ENCODE peak calls at places on chromosomes 6 and 20, in four cellular contexts. P, M, K and T are unnamed samples.
A peak's percentile ranks its signal among the peaks of the same experiment; 100 is the strongest.

GRCh38 chr6:121594053-121594452 is 158.6 kb downstream of the GJA1 start:
- DNase-seq in P (no peak), M (no peak), K (no peak), T (no peak)

GRCh38 chr6:111789593-111789992 is 83.7 kb downstream of the FYN start:
- DNase-seq in P (no peak), M (no peak), K (no peak), T (no peak)

GRCh38 chr6:152984387-152984872 is 1.6 kb upstream of the FBXO5 start:
- DNase-seq in P (no peak), M (no peak), K (no peak), T (no peak)

GRCh38 chr20:31675828-31676533 is 38.3 kb downstream of the COX4I2 start:
- DNase-seq in P (no peak), M (no peak), K (no peak), T (peak; percentile 57)

GRCh38 chr20:12391099-12391498 is 473.4 kb downstream of the BTBD3 start:
- DNase-seq in P (no peak), M (no peak), K (no peak), T (no peak)

GRCh38 chr6:25874822-25875562 is 949 bp upstream of the SLC17A3 start:
- DNase-seq in P (no peak), M (no peak), K (no peak), T (no peak)

GRCh38 chr20:52893498-52893897 is 78.7 kb upstream of the TSHZ2 start:
- DNase-seq in P (no peak), M (no peak), K (no peak), T (no peak)

GRCh38 chr20:59044796-59045195 is 2.2 kb upstream of the PRELID3B start:
- DNase-seq in P (no peak), M (no peak), K (no peak), T (no peak)

GRCh38 chr6:84842526-84843161 is 78.2 kb upstream of the TBX18 start:
- DNase-seq in P (no peak), M (no peak), K (no peak), T (no peak)

GRCh38 chr6:5521322-5521721 is 260.0 kb downstream of the FARS2 start:
- DNase-seq in P (no peak), M (no peak), K (no peak), T (peak; percentile 12)

GRCh38 chr20:52001999-52002666 is 189.4 kb downstream of the ZFP64 start:
- DNase-seq in P (peak; percentile 73), M (no peak), K (no peak), T (peak; percentile 93)

DNA sequence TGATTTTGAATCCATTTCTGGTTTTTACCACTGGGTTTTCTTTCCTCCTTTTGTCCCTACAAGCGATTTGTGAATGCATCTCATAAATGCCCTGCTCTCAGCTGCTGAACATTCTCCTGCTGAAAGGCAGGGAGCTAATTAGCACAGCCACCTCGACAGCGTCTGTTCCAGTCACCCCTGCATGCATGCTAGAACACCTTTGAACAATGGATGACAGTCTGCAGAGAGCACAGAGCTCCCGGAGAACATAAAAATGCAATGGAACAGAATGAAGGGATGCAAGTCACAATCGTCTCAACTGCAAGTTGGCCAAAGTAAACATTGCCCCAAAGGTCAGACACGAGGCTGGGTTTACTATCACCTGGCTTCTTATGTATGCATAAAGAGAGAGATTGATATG is 105.8 kb downstream of the SLC35B3 start:
- DNase-seq in P (no peak), M (no peak), K (no peak), T (no peak)
- TF ChIP-seq MAX in P (no peak), M (no peak), K (no peak), T (no peak)

DNA sequence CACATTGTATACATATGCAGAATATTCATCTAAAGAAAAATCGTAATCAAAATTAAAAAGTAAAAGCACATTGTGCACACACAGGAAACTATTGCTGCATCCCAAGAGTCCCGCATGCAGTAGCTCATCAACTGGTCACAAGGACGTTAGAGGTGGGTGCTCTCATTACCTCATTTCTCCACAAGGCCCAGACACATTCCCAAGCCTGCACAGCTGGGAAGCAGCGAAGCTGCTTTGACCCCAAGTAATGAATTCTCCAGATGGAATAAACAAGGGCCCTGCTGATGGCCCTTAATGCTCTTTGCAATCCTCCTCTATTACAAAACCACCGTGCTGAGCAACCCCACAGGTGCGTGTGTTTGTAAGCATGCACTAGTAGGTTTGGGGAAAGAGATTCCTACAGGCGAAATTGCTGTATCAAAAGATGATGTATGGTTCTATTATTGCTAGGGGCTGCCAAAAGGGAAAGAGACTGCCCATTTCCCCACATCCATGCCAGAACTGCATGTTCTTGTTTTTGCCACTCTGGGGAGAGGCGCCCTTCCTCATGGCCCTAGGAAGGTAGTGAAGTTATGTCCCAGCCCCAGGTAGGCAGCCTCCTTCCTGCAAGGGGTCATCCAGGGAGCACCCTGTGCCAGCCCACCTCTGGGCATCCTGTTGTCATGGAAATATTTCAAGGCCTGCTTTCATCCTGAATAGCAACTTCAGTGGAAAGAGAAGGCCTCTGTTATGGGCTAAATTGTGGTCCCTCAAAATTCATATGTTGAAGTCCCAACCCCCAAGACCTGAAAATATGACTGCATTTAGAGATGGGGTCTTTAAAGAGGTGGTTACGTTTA is 34.7 kb upstream of the PTGIS start:
- DNase-seq in P (no peak), M (no peak), K (no peak), T (no peak)
- TF ChIP-seq MAX in P (no peak), M (no peak), K (no peak), T (no peak)

DNA sequence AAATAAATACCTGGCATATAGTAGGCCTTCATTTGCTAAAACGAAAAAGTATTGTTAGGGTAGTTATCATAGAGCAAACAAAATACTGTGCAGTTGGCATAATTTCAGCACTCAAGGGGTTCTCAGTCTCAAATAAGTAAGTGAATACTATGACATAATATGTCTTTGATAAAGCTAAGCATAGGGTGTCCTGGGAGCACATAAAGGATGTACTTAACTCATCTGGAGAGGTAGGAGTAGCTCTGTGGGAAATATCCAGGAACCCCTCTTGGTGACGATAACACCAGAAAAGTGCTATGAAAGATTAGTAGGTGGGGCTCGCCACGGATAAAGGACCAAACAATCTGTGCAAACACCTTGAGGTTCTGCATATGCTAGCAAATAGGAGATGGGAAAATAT is 23.2 kb downstream of the VNN1 start:
- DNase-seq in P (no peak), M (no peak), K (no peak), T (no peak)
- TF ChIP-seq MAX in P (no peak), M (no peak), K (no peak), T (no peak)

DNA sequence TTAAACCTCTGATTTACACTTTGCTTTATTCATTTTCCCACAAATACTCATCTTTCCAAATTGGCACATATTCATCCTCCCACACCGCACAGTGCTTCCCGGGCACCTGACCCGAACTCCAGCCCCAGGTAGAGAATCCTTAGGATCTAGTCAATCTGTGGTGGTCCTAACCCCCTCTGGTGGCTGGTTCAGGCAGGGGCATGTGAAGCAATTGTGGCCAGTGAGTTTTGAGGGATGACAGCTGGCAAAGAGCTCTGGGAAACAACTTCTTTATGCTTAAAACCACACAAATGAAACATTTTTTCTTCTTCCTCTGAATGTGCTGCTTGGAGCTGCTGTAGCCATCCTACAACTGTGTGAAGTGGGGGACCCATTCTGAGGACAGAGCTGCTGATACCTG is 54.7 kb downstream of the ELOVL5 start:
- DNase-seq in P (no peak), M (no peak), K (peak; percentile 65), T (peak; percentile 44)
- TF ChIP-seq MAX in P (no peak), M (no peak), K (no peak), T (no peak)

DNA sequence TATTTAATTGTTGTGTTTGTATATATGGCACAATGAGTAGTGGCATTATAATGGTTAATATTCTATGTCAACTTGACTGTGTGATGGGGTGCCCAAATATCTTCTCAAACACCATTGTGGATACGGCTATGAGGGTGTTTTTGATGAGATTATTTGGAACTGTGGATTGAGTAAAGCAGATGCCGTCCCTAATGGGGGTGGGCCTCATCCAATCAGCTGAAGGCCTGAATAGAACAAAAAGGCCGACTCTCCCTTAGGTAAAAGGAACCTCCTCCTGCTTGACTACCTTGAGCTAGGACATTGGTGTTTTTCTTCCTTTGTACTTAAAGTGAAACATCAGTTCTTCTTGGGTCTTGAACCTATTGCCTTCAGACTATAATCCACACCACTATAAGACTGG is 207.8 kb downstream of the WDR27 start:
- DNase-seq in P (no peak), M (no peak), K (no peak), T (no peak)
- TF ChIP-seq MAX in P (no peak), M (no peak), K (no peak), T (no peak)

GRCh38 chr6:139369568-139370046 is 4.8 kb downstream of the CITED2 start:
- DNase-seq in P (peak; percentile 27), M (no peak), K (no peak), T (peak; percentile 68)
- TF ChIP-seq MAX in P (no peak), M (no peak), K (no peak), T (no peak)